ENCODE peak calls at places on chromosomes 5 and 9, in four cellular contexts. T is CD8-positive, alpha-beta T cell; E is AG09319; Z is chondrocyte. D is an unnamed sample.

GRCh38 chr9:22010881-22011625 is 1.9 kb upstream of the CDKN2B start:
- DNase-seq in T (no peak), E (no peak), Z (no peak), D (no peak)

GRCh38 chr9:25677301-25678146 is 720 bp downstream of the TUSC1 start:
- DNase-seq in T (no peak), E (no peak), Z (peak), D (peak)

GRCh38 chr5:79886940-79887339 is 104.1 kb downstream of the MTX3 start:
- DNase-seq in T (no peak), E (no peak), Z (no peak), D (no peak)

GRCh38 chr5:66915531-66915930 is 281.1 kb downstream of the CD180 start:
- DNase-seq in T (no peak), E (no peak), Z (no peak), D (no peak)

GRCh38 chr9:5438301-5439162 is 807 bp upstream of the PLGRKT start:
- DNase-seq in T (no peak), E (no peak), Z (no peak), D (no peak)

GRCh38 chr5:173016621-173017046 is 33.1 kb downstream of the ATP6V0E1 start:
- DNase-seq in T (no peak), E (peak), Z (no peak), D (no peak)

GRCh38 chr5:126509339-126509738 is 85.7 kb downstream of the ALDH7A1 start:
- DNase-seq in T (no peak), E (no peak), Z (no peak), D (no peak)

GRCh38 chr5:166509085-166509484 is 1782.4 kb upstream of the WWC1 start:
- DNase-seq in T (no peak), E (no peak), Z (no peak), D (no peak)

GRCh38 chr9:2336055-2336454 is 285.5 kb upstream of the VLDLR start:
- DNase-seq in T (no peak), E (no peak), Z (no peak), D (no peak)

GRCh38 chr9:113479150-113479761 is 15.7 kb downstream of the RGS3 start:
- DNase-seq in T (no peak), E (no peak), Z (no peak), D (no peak)

GRCh38 chr9:69601698-69602097 is 70.5 kb downstream of the APBA1 start:
- DNase-seq in T (no peak), E (no peak), Z (no peak), D (no peak)

GRCh38 chr9:109887079-109887478 is 107.1 kb downstream of the PALM2AKAP2 start:
- DNase-seq in T (no peak), E (no peak), Z (no peak), D (no peak)

GRCh38 chr5:44774279-44774880 is 34.4 kb upstream of the MRPS30 start:
- DNase-seq in T (no peak), E (peak), Z (no peak), D (no peak)

GRCh38 chr5:76622076-76622475 is 1.1 kb downstream of the F2RL2 start:
- DNase-seq in T (no peak), E (no peak), Z (no peak), D (no peak)

GRCh38 chr5:73373814-73374510 is 74.6 kb downstream of the FOXD1 start:
- DNase-seq in T (no peak), E (no peak), Z (no peak), D (no peak)

GRCh38 chr5:156155638-156156037 is 171.3 kb upstream of the SGCD start:
- DNase-seq in T (no peak), E (no peak), Z (no peak), D (no peak)

GRCh38 chr5:35031276-35031675 is 16.5 kb downstream of the AGXT2 start:
- DNase-seq in T (no peak), E (no peak), Z (no peak), D (no peak)

GRCh38 chr9:129323376-129323998 is 145.4 kb upstream of the IER5L start:
- DNase-seq in T (no peak), E (no peak), Z (no peak), D (no peak)

GRCh38 chr9:35568196-35568595 is 36.9 kb upstream of the TESK1 start:
- DNase-seq in T (no peak), E (no peak), Z (no peak), D (no peak)

GRCh38 chr9:106613250-106613737 is 249.7 kb upstream of the ZNF462 start:
- DNase-seq in T (no peak), E (no peak), Z (no peak), D (no peak)

GRCh38 chr9:99400184-99400731 is 178.2 kb downstream of the SEC61B start:
- DNase-seq in T (no peak), E (no peak), Z (no peak), D (no peak)

GRCh38 chr5:146825033-146825432 is 53.5 kb downstream of the PPP2R2B start:
- DNase-seq in T (no peak), E (no peak), Z (no peak), D (no peak)

GRCh38 chr5:151357097-151357496 is 9.7 kb upstream of the SLC36A2 start:
- DNase-seq in T (no peak), E (no peak), Z (no peak), D (no peak)

GRCh38 chr5:140336388-140336787 is 10.0 kb downstream of the HBEGF start:
- DNase-seq in T (no peak), E (no peak), Z (no peak), D (no peak)

DNA sequence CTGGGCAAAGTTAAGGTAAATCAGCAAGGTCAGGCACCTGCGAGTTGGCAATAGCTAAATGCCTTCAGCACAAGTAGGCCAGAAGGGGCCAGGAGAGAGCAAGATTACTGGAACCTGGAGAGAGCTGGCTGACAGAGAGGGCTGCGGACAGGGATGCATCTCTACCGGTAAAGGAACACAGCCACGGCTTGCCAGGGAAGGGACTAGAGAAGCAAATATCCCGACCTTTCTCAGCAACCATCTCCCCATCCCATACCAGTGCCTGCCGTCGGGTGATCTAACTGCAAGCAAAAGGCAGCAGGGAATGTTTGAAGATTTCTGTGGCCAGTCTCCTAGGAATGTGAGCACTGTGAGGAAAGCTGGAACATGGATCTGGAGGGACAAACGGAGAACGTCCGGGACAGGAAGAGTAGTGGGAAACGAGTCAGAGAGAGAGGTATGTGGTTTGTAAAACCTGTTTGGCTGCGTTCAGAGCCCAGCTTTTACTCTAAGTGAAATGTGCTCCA is 15.9 kb upstream of the ABLIM3 start:
- DNase-seq in T (no peak), E (no peak), Z (no peak), D (no peak)
- TF ChIP-seq CTCF in T (no peak), E (peak), Z (peak), D (no peak)

GRCh38 chr5:78009937-78010527 is 233.9 kb upstream of the TBCA start:
- DNase-seq in T (no peak), E (peak), Z (no peak), D (no peak)
- TF ChIP-seq CTCF in T (no peak), E (peak), Z (peak), D (no peak)

DNA sequence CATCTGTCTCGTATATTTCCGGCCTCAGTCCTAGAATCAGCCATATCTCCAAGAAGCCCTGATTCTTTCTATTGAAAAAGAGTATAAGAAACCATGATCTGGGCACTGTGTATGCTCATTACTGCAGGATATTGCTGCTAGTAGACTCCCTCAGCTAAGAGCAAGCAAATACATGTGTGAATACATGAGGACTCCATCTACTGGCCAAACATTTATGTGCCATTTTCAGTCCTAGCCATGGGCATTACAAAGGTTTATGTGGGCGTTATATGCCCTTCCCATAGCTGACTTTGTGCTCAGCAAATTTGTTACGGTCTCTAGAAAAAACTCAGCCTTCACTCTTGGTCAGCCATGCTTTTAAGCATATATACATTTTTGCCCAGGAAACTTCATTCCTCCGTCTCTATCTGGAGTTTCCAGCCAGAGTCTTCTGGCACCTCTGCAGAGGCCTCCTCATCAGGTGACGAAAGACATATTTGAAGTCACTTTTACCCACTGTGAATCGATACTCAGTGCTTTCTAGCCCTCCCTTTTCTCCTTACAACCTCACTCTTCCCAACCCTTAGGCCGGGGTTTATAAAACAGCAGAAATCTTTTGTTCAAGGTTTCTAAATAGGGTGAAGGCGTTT is 1495.6 kb upstream of the CDH6 start:
- DNase-seq in T (no peak), E (no peak), Z (no peak), D (no peak)
- TF ChIP-seq CTCF in T (no peak), E (no peak), Z (peak), D (no peak)

GRCh38 chr9:127193483-127193882 is 71.0 kb upstream of the ANGPTL2 start:
- DNase-seq in T (no peak), E (no peak), Z (peak), D (no peak)

GRCh38 chr9:127197186-127197860 is 67.3 kb upstream of the GARNL3 start:
- DNase-seq in T (no peak), E (no peak), Z (no peak), D (no peak)

GRCh38 chr9:127196826-127197145 is 67.8 kb upstream of the GARNL3 start:
- DNase-seq in T (no peak), E (no peak), Z (no peak), D (no peak)

GRCh38 chr9:127195976-127196825 is 68.4 kb upstream of the GARNL3 start:
- DNase-seq in T (no peak), E (no peak), Z (peak), D (no peak)

GRCh38 chr9:127194881-127195713 is 69.5 kb upstream of the GARNL3 start:
- DNase-seq in T (no peak), E (no peak), Z (peak), D (no peak)
- TF ChIP-seq CTCF in T (no peak), E (no peak), Z (no peak), D (no peak)

GRCh38 chr5:78364005-78364404 is 3.6 kb downstream of the SCAMP1 start:
- DNase-seq in T (no peak), E (no peak), Z (no peak), D (no peak)

GRCh38 chr5:78369680-78370079 is 9.3 kb downstream of the SCAMP1 start:
- DNase-seq in T (no peak), E (no peak), Z (no peak), D (no peak)

GRCh38 chr5:78362220-78362619 is 1.8 kb downstream of the SCAMP1 start:
- DNase-seq in T (no peak), E (no peak), Z (no peak), D (no peak)

GRCh38 chr5:78373231-78373630 is 12.8 kb downstream of the SCAMP1 start:
- DNase-seq in T (no peak), E (no peak), Z (no peak), D (no peak)

DNA sequence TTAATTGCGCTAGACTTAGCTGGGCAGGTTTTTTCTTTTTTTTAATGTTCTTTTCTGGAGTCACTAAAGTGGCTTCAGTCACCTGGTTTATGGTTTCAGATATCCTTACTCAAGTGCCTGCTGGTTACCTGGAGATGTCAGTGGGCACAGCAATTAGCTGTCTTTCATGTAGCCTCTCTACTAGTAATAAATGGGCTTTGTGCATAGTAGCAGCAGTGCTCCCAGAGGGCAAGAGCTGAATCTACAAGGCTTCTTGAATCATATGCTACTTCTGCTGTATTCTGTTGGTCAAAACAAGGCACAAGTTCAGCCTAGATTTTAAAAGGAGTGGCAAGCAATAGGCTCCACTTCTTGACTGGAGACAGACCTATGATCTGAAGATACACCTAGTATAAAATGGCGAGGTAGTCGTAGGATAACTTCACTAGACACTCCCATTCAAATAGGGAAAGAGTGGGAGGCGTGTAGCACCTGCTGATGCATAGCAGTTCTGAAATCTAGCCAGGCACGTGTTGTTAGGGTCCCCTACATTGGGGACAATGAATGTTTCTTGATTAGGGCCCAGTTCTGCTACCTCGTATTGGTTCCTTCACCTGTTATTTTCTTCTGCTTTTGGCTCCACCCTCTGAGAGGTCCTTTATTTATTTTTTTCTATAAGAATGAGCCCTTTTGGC is 7.0 kb downstream of the SCAMP1 start:
- DNase-seq in T (no peak), E (no peak), Z (no peak), D (no peak)
- TF ChIP-seq CTCF in T (no peak), E (no peak), Z (peak), D (no peak)

GRCh38 chr9:38388283-38389223 is 3.9 kb upstream of the ALDH1B1 start:
- DNase-seq in T (no peak), E (peak), Z (no peak), D (no peak)
- TF ChIP-seq CTCF in T (no peak), E (no peak), Z (no peak), D (no peak)

DNA sequence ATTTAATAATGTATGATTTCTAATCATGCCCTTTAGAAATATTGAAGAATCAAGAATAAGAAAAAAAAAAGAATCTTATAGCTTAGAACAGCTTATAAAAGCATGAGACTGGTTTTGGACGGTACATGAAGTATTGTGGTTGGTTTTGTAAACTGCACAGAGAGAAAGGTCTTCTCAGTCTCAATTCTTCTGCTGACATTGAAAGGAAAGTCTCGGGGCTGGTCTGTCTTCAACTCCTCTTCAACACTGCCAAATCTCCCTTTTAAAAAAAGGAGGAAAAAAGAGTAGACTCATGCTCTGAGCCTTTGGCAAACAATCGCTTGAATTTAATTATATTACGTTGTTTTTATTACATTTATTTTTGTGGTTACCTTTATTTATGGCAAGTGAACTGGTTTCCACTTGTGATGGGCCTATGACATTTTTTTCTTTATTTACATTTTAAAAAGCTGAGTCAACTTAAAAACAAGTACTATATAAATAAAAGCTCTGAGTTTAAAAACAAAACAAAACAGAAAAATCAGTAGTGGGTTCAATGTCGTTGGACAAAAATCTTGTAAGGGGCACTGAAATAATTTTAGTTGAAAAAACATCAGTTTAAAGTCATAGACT is 32.8 kb upstream of the EBF1 start:
- DNase-seq in T (no peak), E (no peak), Z (no peak), D (no peak)
- TF ChIP-seq CTCF in T (no peak), E (no peak), Z (no peak), D (no peak)

DNA sequence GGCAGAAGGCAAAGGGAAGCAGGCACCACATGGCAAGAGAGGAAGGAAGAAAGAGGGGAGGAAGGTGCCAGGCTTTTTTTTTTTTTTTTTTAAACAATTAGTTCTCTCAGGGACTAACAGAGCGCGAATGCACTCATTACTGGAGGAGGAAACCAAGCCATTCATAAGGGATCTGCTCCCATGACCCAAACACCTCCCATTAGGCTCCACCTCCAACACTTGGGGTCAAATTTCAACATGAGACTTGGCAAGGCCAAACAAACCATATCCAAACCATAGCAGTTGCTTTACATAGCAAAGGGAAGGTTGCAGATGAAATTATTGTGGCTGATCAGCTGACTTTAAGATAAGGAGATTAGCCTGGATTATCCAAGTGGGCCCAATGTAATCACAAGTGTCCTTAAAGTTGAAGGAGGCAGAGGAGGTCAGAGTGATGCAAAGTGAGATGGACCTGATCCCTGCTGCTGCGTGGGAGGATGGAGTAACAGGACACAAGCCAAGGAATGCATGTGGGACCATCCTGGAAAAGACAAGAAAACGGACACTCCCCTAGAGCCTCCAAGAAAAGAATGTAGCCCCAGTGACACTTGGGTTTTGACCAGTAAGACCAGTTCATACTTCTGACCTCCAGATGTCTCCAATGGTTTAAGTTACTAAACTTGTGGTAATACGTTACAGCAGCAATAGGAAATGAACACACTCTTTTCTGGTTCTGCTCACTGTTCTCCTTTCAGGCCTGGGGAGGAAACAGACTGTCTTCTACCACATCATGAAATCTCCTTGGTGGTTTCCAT is 167.3 kb downstream of the GNAQ start:
- DNase-seq in T (no peak), E (no peak), Z (no peak), D (peak)
- TF ChIP-seq CTCF in T (no peak), E (no peak), Z (peak), D (peak)

GRCh38 chr5:8184455-8185063 is 315.6 kb downstream of the MTRR start:
- DNase-seq in T (no peak), E (peak), Z (no peak), D (no peak)
- TF ChIP-seq CTCF in T (peak), E (peak), Z (peak), D (peak)

D was measured in CD14-positive monocyte.